ENCODE peak calls at places on chromosomes 13 and 19, in five cellular contexts. G is GM20000, M is tibial nerve, D is nephron progenitor cell, K is colonic mucosa. V is an unnamed sample.

GRCh38 chr13:27194895-27195764 is 23.5 kb upstream of the USP12 start:
- DNase-seq in G (no peak), M (no peak), D (no peak), K (no peak), V (no peak)

GRCh38 chr13:114111577-114111976 is 20.8 kb downstream of the RASA3 start:
- DNase-seq in G (no peak), M (no peak), D (no peak), K (no peak), V (no peak)

GRCh38 chr19:46428278-46429141 is at the start of gene PNMA8C:
- DNase-seq in G (peak), M (no peak), D (peak), K (no peak), V (peak)

GRCh38 chr13:99572921-99573320 is 71.6 kb downstream of the TM9SF2 start:
- DNase-seq in G (no peak), M (no peak), D (no peak), K (no peak), V (no peak)

GRCh38 chr19:862529-863304 is 3.3 kb downstream of the CFD start:
- DNase-seq in G (peak), M (peak), D (peak), K (peak), V (peak)

GRCh38 chr13:40664100-40665060 is 2.1 kb downstream of the FOXO1 start:
- DNase-seq in G (peak), M (peak), D (peak), K (peak), V (peak)

GRCh38 chr19:19670070-19670551 is 1.5 kb downstream of the ZNF101 start:
- DNase-seq in G (no peak), M (no peak), D (no peak), K (peak), V (no peak)

GRCh38 chr13:43444085-43444484 is 342.7 kb downstream of the ENOX1 start:
- DNase-seq in G (no peak), M (no peak), D (no peak), K (no peak), V (no peak)

GRCh38 chr19:4523306-4524110 is 5.2 kb upstream of the PLIN4 start:
- DNase-seq in G (peak), M (peak), D (peak), K (peak), V (peak)

GRCh38 chr19:46736544-46737274 is 9.1 kb upstream of the FKRP start:
- DNase-seq in G (no peak), M (no peak), D (no peak), K (no peak), V (no peak)

GRCh38 chr19:34120846-34121639 is 51.3 kb upstream of the LSM14A start:
- DNase-seq in G (peak), M (peak), D (no peak), K (peak), V (peak)

GRCh38 chr19:1230585-1231489 is 7.0 kb downstream of the CBARP start:
- DNase-seq in G (no peak), M (no peak), D (no peak), K (no peak), V (no peak)

GRCh38 chr19:17576758-17577532 is 21.5 kb downstream of the COLGALT1 start:
- DNase-seq in G (peak), M (peak), D (peak), K (peak), V (peak)

GRCh38 chr19:1840541-1841115 is 7.7 kb downstream of the REXO1 start:
- DNase-seq in G (no peak), M (no peak), D (no peak), K (no peak), V (no peak)

GRCh38 chr19:48529156-48529555 is 17.5 kb upstream of the LMTK3 start:
- DNase-seq in G (no peak), M (no peak), D (no peak), K (no peak), V (no peak)

GRCh38 chr19:53597023-53597422 is 34.8 kb upstream of the DPRX start:
- DNase-seq in G (no peak), M (no peak), D (no peak), K (no peak), V (no peak)

GRCh38 chr19:39277598-39277997 is 9.4 kb downstream of the IFNL2 start:
- DNase-seq in G (no peak), M (no peak), D (no peak), K (no peak), V (no peak)

GRCh38 chr13:109955598-109955997 is 169.2 kb upstream of the IRS2 start:
- DNase-seq in G (no peak), M (no peak), D (no peak), K (no peak), V (no peak)

GRCh38 chr19:57192064-57192395 is 730 bp downstream of the ZNF264 start:
- DNase-seq in G (peak), M (no peak), D (peak), K (no peak), V (no peak)

GRCh38 chr19:497861-498590 is 1.7 kb downstream of the MADCAM1 start:
- DNase-seq in G (no peak), M (no peak), D (no peak), K (no peak), V (no peak)

GRCh38 chr13:74695021-74695800 is 561.0 kb upstream of the KLF12 start:
- DNase-seq in G (no peak), M (no peak), D (no peak), K (no peak), V (no peak)

GRCh38 chr19:3518669-3519068 is 12.6 kb downstream of the FZR1 start:
- DNase-seq in G (no peak), M (no peak), D (no peak), K (no peak), V (no peak)

GRCh38 chr19:3519126-3519525 is 13.0 kb downstream of the FZR1 start:
- DNase-seq in G (no peak), M (no peak), D (no peak), K (no peak), V (no peak)

GRCh38 chr19:3521104-3521445 is 15.0 kb downstream of the FZR1 start:
- DNase-seq in G (no peak), M (no peak), D (no peak), K (no peak), V (no peak)

GRCh38 chr19:3518231-3518630 is 12.1 kb downstream of the FZR1 start:
- DNase-seq in G (no peak), M (no peak), D (no peak), K (no peak), V (no peak)

DNA sequence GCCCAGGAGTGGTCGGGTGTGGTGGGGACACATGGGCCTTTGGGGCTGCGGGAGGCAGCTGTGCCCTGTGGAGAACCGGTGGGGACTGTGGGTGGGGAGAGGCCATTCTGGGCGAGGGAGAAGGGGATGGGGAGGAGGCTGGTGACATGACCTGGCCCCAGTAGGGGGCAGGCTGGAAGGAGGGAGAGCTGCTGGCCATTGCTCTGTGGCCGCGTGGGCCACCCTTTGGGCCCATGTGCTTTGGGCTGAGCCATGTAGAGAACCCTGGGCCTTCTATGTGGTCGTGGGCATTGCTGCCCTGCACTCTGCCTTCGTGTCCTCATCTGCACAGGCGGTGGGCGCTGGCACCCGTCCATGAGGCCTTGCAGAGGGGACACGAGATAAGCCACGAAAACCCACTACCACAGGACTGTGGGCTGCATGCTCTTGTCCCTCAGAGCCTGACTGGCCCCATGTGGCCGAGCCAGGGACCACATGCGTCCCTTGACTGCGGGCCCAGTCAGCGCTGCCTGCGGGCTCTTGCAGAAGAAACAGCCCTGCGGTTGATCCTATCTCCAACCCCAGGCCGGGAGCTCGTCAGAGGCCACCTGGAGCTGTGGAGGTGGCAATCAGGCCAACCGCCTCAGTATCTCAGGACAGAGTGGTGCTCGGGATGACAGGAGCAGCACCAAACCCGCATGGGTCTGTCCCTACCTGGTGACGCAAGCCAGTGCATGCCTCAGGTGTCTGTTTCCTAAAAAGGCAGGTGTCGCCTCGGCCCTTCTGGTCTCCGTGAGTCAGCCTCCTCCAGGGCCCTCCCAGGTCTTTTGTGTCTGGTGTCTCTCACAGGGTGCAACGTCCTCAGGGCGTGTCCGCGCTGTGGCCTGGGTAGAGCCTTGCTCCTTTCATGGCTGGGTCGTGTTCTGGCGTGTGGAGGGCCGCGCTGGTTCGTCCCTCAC is 14.3 kb downstream of the FZR1 start:
- DNase-seq in G (no peak), M (no peak), D (no peak), K (no peak), V (no peak)
- TF ChIP-seq CTCF in G (no peak), M (no peak), D (no peak), K (no peak), V (no peak)

DNA sequence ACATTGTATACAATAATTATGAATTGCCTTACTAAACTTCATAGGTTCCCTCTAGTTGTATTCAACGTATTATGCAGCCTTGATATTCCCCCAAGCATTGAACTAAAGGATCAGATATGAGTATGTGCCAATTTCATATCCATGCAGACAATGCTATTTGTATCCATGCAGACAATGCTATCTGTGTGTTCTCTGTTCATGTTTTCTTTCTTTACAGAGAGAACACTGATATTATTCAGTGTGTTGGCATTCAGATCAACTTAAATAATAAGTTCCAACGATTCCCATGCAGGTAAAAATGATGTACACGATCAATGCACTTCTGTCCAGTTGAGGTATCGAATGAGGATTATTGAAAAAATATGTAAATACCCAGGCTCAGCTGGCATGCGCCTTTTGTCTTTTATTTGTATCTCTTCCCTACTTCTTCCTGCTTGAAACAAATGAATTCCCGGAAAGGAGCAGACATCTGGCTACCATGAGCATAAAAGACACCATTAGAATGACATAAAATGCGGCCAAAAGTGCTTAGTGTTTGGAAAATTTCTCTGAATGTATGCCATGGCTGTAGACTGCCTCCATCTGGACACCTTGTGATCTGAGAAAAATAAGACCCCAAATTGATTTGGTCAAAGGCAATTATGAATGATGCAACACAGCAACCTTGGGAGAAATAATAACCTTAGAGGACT is 731.5 kb downstream of the SLITRK1 start:
- DNase-seq in G (no peak), M (no peak), D (no peak), K (no peak), V (no peak)
- TF ChIP-seq CTCF in G (no peak), M (no peak), D (no peak), K (no peak), V (no peak)

GRCh38 chr19:37313335-37313627 is 57.6 kb upstream of the ZNF527 start:
- DNase-seq in G (no peak), M (no peak), D (no peak), K (no peak), V (no peak)

DNA sequence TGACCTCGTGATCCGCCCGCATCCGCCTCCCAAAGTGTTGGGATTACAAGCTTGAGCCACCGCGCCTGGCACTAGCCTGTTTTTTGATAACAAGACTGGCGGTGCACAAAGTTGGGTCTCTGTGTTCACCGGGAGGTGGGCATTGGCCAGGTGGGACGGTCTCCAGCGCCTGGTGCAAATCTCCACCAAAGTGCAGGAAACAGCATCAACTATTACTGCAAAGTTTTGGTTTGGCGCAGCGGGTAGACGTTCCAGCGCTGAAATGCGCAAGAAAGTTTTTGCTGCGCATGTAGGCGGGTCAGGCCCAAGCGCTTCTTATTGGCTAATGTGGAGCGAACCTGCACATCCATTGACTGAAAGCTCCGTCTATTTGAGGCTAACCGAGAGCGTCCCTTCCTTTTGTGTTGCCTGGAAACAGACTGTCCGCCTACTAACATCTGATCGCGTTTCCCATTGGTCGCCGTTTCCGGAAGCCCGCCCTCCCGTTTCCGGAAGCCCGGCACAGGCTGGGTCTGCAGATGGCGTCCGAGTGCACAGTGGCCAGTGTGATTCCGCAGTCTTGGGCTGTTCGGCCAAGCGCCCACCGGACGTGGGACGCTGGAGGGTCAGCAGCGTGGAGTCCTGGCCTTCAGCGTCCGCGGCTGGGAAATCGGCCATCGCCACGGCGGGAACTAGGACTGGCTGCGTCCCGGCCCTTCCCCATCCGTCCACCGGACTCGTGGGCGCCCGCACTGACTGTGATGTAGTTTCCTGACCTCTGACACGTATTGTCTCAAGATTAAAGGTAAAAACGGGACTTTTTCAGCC is 53.3 kb upstream of the ZNF527 start:
- DNase-seq in G (peak), M (peak), D (peak), K (peak), V (peak)
- TF ChIP-seq CTCF in G (no peak), M (peak), D (no peak), K (no peak), V (peak)

GRCh38 chr19:35740423-35741215 is 1.6 kb downstream of the IGFLR1 start:
- DNase-seq in G (peak), M (peak), D (peak), K (peak), V (peak)

GRCh38 chr19:35742121-35742724 is at the start of gene IGFLR1:
- DNase-seq in G (peak), M (no peak), D (no peak), K (peak), V (peak)

GRCh38 chr19:35739275-35740107 is 2.8 kb downstream of the IGFLR1 start:
- DNase-seq in G (no peak), M (no peak), D (no peak), K (no peak), V (no peak)

GRCh38 chr19:35740108-35740422 is 2.2 kb downstream of the IGFLR1 start:
- DNase-seq in G (no peak), M (no peak), D (no peak), K (no peak), V (no peak)

GRCh38 chr19:35741216-35741541 is 1.1 kb downstream of the IGFLR1 start:
- DNase-seq in G (no peak), M (no peak), D (no peak), K (no peak), V (no peak)
- TF ChIP-seq CTCF in G (no peak), M (no peak), D (peak), K (no peak), V (no peak)

GRCh38 chr19:3491396-3492119 is 8.3 kb upstream of the SMIM44 start:
- DNase-seq in G (no peak), M (no peak), D (no peak), K (no peak), V (no peak)
- TF ChIP-seq CTCF in G (no peak), M (no peak), D (no peak), K (no peak), V (no peak)

DNA sequence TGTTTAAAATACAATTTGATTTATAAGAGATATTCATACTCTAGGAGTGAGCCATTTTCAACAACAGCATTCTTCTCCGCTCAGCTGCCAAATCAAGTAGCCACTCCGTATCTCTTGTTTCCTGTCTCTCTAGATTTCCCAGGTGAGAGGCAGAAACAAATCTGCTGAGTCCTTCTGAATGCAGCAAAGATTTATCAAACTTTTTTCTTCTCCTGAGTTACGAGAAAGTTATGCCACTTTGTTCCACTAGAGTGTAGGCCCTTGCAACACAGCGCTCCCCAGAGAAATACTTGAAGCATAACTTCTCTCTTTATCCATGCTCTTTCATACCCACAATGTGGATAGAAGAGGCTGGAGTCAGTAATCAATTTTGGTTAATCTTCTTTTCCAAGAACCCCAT is 1960.8 kb downstream of the OLFM4 start:
- DNase-seq in G (no peak), M (no peak), D (no peak), K (no peak), V (no peak)
- TF ChIP-seq CTCF in G (no peak), M (no peak), D (no peak), K (no peak), V (no peak)

GRCh38 chr19:45115809-45116615 is 23.0 kb downstream of the PPP1R37 start:
- DNase-seq in G (no peak), M (no peak), D (no peak), K (no peak), V (no peak)

GRCh38 chr19:45110811-45111210 is 17.8 kb downstream of the PPP1R37 start:
- DNase-seq in G (peak), M (no peak), D (no peak), K (no peak), V (no peak)

GRCh38 chr19:45114116-45114515 is 21.1 kb downstream of the PPP1R37 start:
- DNase-seq in G (no peak), M (no peak), D (no peak), K (no peak), V (no peak)

GRCh38 chr19:45113628-45114027 is 20.6 kb downstream of the PPP1R37 start:
- DNase-seq in G (no peak), M (no peak), D (no peak), K (peak), V (no peak)

DNA sequence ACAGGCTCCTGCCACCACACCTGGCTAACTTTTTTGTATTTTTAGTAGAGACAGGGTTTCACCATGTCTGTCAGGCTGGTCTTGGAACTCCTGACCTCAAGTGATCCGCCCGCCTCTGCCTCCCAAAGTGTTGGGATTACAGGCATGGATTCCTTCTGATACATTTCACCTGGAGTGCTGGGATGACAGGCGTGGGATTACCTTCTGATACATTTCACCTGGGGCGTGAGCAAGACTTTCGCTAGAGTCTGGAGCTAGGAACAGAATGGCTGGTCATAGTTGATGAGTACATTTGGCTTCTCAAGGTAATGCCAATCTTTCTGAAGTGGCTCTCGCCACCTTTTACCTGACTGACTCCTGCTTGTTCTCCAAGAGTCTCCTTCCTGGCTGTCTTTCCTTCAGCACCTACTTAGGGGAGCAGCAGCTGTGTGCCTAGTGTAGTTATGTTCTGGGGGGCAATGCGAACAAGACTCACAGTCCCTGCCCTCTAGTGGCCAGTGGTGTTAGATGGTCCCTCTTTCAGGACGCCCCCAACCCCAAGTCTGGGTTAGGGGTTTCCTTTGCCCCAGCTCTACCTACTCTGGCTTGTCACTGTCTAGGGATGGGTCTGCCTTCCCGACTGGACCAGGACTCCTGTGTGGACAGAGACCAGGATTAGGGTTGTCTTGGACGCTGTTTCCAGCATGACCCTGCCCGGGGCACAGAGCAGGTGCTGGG is 19.3 kb downstream of the PPP1R37 start:
- DNase-seq in G (no peak), M (no peak), D (no peak), K (no peak), V (no peak)
- TF ChIP-seq CTCF in G (no peak), M (no peak), D (no peak), K (no peak), V (no peak)

DNA sequence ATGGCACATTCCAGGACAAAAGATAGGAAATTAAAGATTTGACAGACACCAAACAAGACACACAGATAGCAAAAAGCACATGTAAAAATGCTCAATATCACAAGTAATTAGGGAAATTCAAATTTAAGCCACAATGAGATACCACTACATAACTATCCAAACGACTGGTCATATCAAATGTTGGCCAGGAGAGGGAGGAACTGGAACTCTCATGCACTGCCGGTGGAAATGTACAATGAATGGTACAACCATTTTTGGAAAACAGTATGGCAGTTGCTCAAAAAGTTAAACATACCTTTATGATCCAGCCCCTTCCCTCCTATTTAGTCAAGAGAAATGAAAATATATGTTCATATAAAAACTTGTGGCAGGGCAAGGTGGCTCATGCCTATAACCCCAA is 36.8 kb upstream of the CYP2S1 start:
- DNase-seq in G (no peak), M (no peak), D (no peak), K (no peak), V (no peak)
- TF ChIP-seq CTCF in G (no peak), M (no peak), D (no peak), K (no peak), V (no peak)

GRCh38 chr13:30846844-30847243 is 59.2 kb upstream of the MEDAG start:
- DNase-seq in G (no peak), M (no peak), D (no peak), K (no peak), V (no peak)
- TF ChIP-seq CTCF in G (no peak), M (no peak), D (no peak), K (no peak), V (no peak)

V was measured in GM13976.